ENCODE peak calls at places on chromosomes 1 and 21, in six cellular contexts. X, J, M, F, A and E are unnamed samples.

GRCh38 chr1:1247341-1247913 is 905 bp upstream of the C1QTNF12 start:
- DNase-seq in F (no peak), M (no peak), A (no peak), X (no peak), J (no peak), E (no peak)

GRCh38 chr1:108830119-108831008 is 26.5 kb downstream of the AKNAD1 start:
- DNase-seq in A (peak; percentile 62), F (peak; percentile 95), X (peak; percentile 40), M (peak; percentile 78), J (no peak), E (peak; percentile 82)

GRCh38 chr1:234409328-234409727 is 36.1 kb downstream of the COA6 start:
- DNase-seq in A (no peak), F (no peak), X (no peak), M (no peak), J (no peak), E (no peak)

GRCh38 chr1:60569189-60569588 is 495.6 kb upstream of the C1orf87 start:
- DNase-seq in A (no peak), M (no peak), F (peak; percentile 91), J (no peak), X (no peak), E (peak; percentile 99)

GRCh38 chr1:183685112-183685713 is 32.1 kb upstream of the APOBEC4 start:
- DNase-seq in J (peak; percentile 20), X (peak; percentile 24), M (no peak), A (peak; percentile 29), F (peak; percentile 67), E (peak; percentile 55)

GRCh38 chr1:9399510-9400424 is 107.1 kb downstream of the SPSB1 start:
- DNase-seq in M (peak; percentile 83), J (no peak), F (no peak), X (peak; percentile 61), A (peak; percentile 54), E (no peak)

GRCh38 chr1:208174200-208174599 is 70.0 kb downstream of the PLXNA2 start:
- DNase-seq in F (no peak), J (no peak), A (no peak), X (no peak), M (no peak), E (no peak)

GRCh38 chr1:25469177-25469576 is 38.5 kb downstream of the MACO1 start:
- DNase-seq in A (no peak), J (no peak), M (no peak), X (no peak), F (peak; percentile 79), E (peak; percentile 80)

GRCh38 chr1:193549067-193549466 is 362.7 kb upstream of the B3GALT2 start:
- DNase-seq in F (no peak), X (no peak), J (no peak), M (no peak), A (no peak), E (no peak)

GRCh38 chr1:93848352-93848883 is 30.6 kb downstream of the DNTTIP2 start:
- DNase-seq in A (no peak), F (no peak), M (no peak), J (no peak), X (no peak), E (no peak)

GRCh38 chr1:6652986-6653385 is 28.3 kb downstream of the THAP3 start:
- DNase-seq in A (no peak), X (no peak), M (no peak), F (no peak), J (no peak), E (no peak)

GRCh38 chr1:4754816-4755215 is 100.4 kb downstream of the AJAP1 start:
- DNase-seq in F (no peak), M (no peak), X (no peak), J (no peak), A (no peak), E (no peak)

GRCh38 chr1:58804853-58805252 is 21.0 kb upstream of the JUN start:
- DNase-seq in J (no peak), X (no peak), A (no peak), F (peak; percentile 18), M (no peak), E (no peak)

GRCh38 chr21:27734146-27734545 is 767.3 kb upstream of the ADAMTS5 start:
- DNase-seq in F (peak; percentile 17), J (no peak), M (no peak), X (no peak), A (no peak), E (peak; percentile 38)

GRCh38 chr1:84350104-84350503 is 48.2 kb upstream of the DNASE2B start:
- DNase-seq in M (no peak), F (no peak), J (no peak), A (no peak), X (no peak), E (no peak)
- H3K27me3 ChIP-seq in M (no peaks in the 10 kb centered on the region), F (no peaks in the 10 kb centered on the region), J (no peaks in the 10 kb centered on the region), A (no peaks in the 10 kb centered on the region), X (no peaks in the 10 kb centered on the region), E (no peaks in the 10 kb centered on the region)

GRCh38 chr1:119179051-119179450 is 38.6 kb upstream of the WARS2 start:
- DNase-seq in X (no peak), M (no peak), A (no peak), F (no peak), J (no peak), E (no peak)
- H3K4me3 ChIP-seq in X (no peak overlapping the region), M (no peak overlapping the region), A (no peak overlapping the region), F (no peak overlapping the region), J (no peak overlapping the region), E (no peak overlapping the region)

GRCh38 chr1:201633297-201633696 is 94.4 kb downstream of the NAV1 start:
- DNase-seq in M (peak; percentile 68), J (no peak), A (peak; percentile 55), X (no peak), F (no peak), E (no peak)

GRCh38 chr1:201634261-201634660 is 95.3 kb downstream of the NAV1 start:
- DNase-seq in J (no peak), M (no peak), F (no peak), A (no peak), X (no peak), E (no peak)

GRCh38 chr1:201631037-201631436 is 92.1 kb downstream of the NAV1 start:
- DNase-seq in M (no peak), X (no peak), F (no peak), A (no peak), J (no peak), E (no peak)

GRCh38 chr1:201633811-201634210 is 94.9 kb downstream of the NAV1 start:
- DNase-seq in A (no peak), X (no peak), M (no peak), F (no peak), J (no peak), E (no peak)

DNA sequence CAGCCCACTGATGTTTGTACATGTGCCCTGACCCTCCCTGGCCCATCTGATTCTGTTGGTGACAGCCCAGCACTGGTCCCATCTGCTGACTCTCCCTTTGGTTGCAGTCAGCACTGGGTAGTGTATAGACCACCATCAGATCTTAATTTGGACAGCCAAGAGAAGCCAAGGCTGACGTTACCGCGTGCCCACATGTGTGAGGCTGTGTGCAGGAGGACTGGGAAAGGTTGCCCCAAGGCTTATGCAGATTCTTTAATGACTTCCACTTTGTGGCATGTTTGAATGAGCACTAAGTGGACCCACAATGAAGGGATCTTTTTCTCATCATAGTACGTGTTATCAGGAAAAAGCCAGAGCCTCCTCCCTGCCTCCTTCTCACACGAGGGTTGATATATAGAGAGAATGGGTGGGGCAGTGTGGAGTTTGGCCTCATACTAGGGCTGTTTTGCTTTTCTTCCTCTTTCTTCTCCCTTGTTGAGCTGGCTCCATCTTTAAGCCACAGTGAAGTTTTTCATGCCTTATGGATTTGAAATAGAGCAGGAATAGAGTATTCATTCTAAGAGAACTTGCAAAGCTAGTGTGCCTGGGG is 93.5 kb downstream of the NAV1 start:
- DNase-seq in J (no peak), A (no peak), F (no peak), M (no peak), X (no peak), E (no peak)
- H3K27me3 ChIP-seq in J (no peaks in the 10 kb centered on the region), A (no peaks in the 10 kb centered on the region), F (no peaks in the 10 kb centered on the region), M (no peaks in the 10 kb centered on the region), X (no peaks in the 10 kb centered on the region), E (peaks cover 8% of the 10 kb centered on the region)

GRCh38 chr1:247047702-247048101 is 30.9 kb downstream of the ZNF670 start:
- DNase-seq in A (no peak), M (no peak), J (no peak), F (no peak), X (no peak), E (no peak)

GRCh38 chr1:247043406-247043805 is 35.2 kb downstream of the ZNF670 start:
- DNase-seq in J (no peak), A (no peak), X (no peak), M (no peak), F (no peak), E (no peak)

DNA sequence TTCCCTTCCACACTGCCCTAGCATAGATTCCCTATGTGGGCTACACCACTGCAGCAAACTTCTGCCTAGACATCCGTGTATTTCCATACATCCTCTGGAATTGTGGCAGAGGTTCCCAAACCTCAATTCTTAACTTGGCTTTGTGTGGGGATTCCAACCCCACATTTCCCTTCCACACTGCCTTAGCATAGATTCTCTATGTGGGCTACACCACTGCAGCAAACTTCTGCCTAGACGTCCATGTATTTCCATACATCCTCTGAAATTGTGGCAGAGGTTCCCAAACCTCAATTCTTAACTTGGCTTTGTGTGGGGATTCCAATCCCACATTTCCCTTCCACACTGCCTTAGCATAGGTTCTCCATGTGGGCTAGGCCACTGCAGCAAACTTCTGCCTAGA is 31.4 kb downstream of the ZNF670 start:
- DNase-seq in J (no peak), X (no peak), F (no peak), A (no peak), M (no peak), E (no peak)
- H3K4me3 ChIP-seq in J (no peak overlapping the region), X (no peak overlapping the region), F (no peak overlapping the region), A (no peak overlapping the region), M (no peak overlapping the region), E (no peak overlapping the region)

GRCh38 chr1:233327938-233328660 is 575 bp downstream of the MAP3K21 start:
- DNase-seq in A (no peak), X (peak; percentile 53), M (peak; percentile 58), J (peak; percentile 26), F (peak; percentile 48), E (peak; percentile 8)
- H3K27me3 ChIP-seq in A (peaks cover 52% of the 10 kb centered on the region), X (no peaks in the 10 kb centered on the region), M (no peaks in the 10 kb centered on the region), J (no peaks in the 10 kb centered on the region), F (no peaks in the 10 kb centered on the region), E (no peaks in the 10 kb centered on the region)

GRCh38 chr21:22885079-22885478 is 1886.9 kb downstream of the NCAM2 start:
- DNase-seq in X (no peak), M (no peak), F (peak; percentile 92), J (no peak), A (no peak), E (peak; percentile 77)

GRCh38 chr21:22885614-22886013 is 1887.4 kb downstream of the NCAM2 start:
- DNase-seq in J (no peak), M (no peak), A (no peak), F (peak; percentile 37), X (no peak), E (peak; percentile 44)

GRCh38 chr21:22881131-22881530 is 1882.9 kb downstream of the NCAM2 start:
- DNase-seq in A (no peak), J (no peak), X (no peak), M (no peak), F (no peak), E (no peak)

DNA sequence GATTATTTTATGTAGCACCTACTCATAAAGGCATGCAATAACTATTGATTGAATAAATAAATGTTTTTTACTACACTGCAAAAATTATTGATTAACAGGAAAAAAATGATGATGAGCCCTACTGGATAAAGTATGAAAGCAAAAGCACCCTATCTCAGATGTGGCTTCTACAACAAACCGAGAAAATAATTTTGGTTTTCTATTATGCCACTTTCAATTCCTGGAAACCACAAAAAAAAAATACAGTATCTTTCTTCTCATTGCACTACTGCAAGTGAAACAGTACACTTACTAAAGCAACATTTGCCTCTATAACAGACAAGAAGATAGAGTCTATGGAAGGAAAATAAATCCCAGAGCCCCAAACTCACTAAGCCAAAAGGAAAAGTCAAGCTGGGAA is 1882.4 kb downstream of the NCAM2 start:
- DNase-seq in F (no peak), J (no peak), X (no peak), A (no peak), M (no peak), E (no peak)
- H3K4me3 ChIP-seq in F (no peak overlapping the region), J (no peak overlapping the region), X (no peak overlapping the region), A (no peak overlapping the region), M (no peak overlapping the region), E (no peak overlapping the region)

GRCh38 chr1:118982281-118982680 is 5.9 kb downstream of the TBX15 start:
- DNase-seq in M (no peak), A (no peak), X (no peak), J (no peak), F (no peak), E (no peak)
- H3K27me3 ChIP-seq in M (peaks cover 3% of the 10 kb centered on the region), A (peaks cover 100% of the 10 kb centered on the region), X (peaks cover 67% of the 10 kb centered on the region), J (peaks cover 76% of the 10 kb centered on the region), F (peaks cover 5% of the 10 kb centered on the region), E (peaks cover 61% of the 10 kb centered on the region)